ENCODE peak calls at places on chromosomes 11 and 22, in six cellular contexts. O is activated naive CD4-positive, alpha-beta T cell; D is ACHN; C is T1000; A is T-helper 17 cell; F is Calu3. V is an unnamed sample.

GRCh38 chr22:26671317-26672059 is 14.1 kb downstream of the MIAT start:
- DNase-seq in O (peak; percentile 50), D (peak; percentile 50), C (no peak), A (peak; percentile 60), F (peak; percentile 27), V (peak; percentile 50)

GRCh38 chr22:41642711-41643110 is 21.6 kb downstream of the XRCC6 start:
- DNase-seq in O (no peak), D (no peak), C (no peak), A (no peak), F (no peak), V (no peak)

GRCh38 chr11:12897867-12898266 is 111.2 kb upstream of the RASSF10 start:
- DNase-seq in O (no peak), D (no peak), C (no peak), A (no peak), F (no peak), V (no peak)

GRCh38 chr11:114609429-114609828 is 13.8 kb upstream of the NXPE4 start:
- DNase-seq in O (no peak), D (no peak), C (no peak), A (no peak), F (no peak), V (no peak)

GRCh38 chr11:21472256-21472655 is 720.6 kb upstream of the ANO5 start:
- DNase-seq in O (no peak), D (peak; percentile 29), C (no peak), A (no peak), F (no peak), V (no peak)

GRCh38 chr11:128434411-128434810 is 152.9 kb downstream of the ETS1 start:
- DNase-seq in O (no peak), D (no peak), C (no peak), A (no peak), F (no peak), V (no peak)

GRCh38 chr22:47587361-47587760 is 824.9 kb downstream of the TBC1D22A start:
- DNase-seq in O (no peak), D (no peak), C (no peak), A (no peak), F (no peak), V (no peak)

GRCh38 chr11:129785383-129786111 is 30.1 kb upstream of the TMEM45B start:
- DNase-seq in O (no peak), D (peak; percentile 8), C (no peak), A (no peak), F (no peak), V (peak; percentile 35)

GRCh38 chr11:86360775-86361395 is 13.8 kb upstream of the CCDC81 start:
- DNase-seq in O (no peak), D (peak; percentile 42), C (no peak), A (no peak), F (no peak), V (peak; percentile 6)

GRCh38 chr22:23137905-23138520 is 3.8 kb downstream of the RSPH14 start:
- DNase-seq in O (no peak), D (no peak), C (no peak), A (no peak), F (no peak), V (peak; percentile 32)

GRCh38 chr11:113574586-113574985 is 99.4 kb upstream of the DRD2 start:
- DNase-seq in O (no peak), D (no peak), C (no peak), A (no peak), F (no peak), V (no peak)

GRCh38 chr11:34213366-34213765 is 107.9 kb downstream of the NAT10 start:
- DNase-seq in O (no peak), D (peak; percentile 16), C (peak; percentile 13), A (no peak), F (no peak), V (no peak)

GRCh38 chr11:12846766-12847615 is 162.1 kb upstream of the RASSF10 start:
- DNase-seq in O (no peak), D (no peak), C (no peak), A (no peak), F (no peak), V (no peak)

GRCh38 chr11:22792497-22792896 is 37.1 kb downstream of the SVIP start:
- DNase-seq in O (no peak), D (no peak), C (peak; percentile 8), A (no peak), F (peak; percentile 70), V (peak; percentile 8)

GRCh38 chr11:65442952-65443351 is 20.4 kb downstream of the NEAT1 start:
- DNase-seq in O (no peak), D (no peak), C (no peak), A (no peak), F (no peak), V (peak; percentile 14)

GRCh38 chr22:44409691-44410316 is 88.2 kb downstream of the RTL6 start:
- DNase-seq in O (no peak), D (no peak), C (no peak), A (no peak), F (no peak), V (no peak)

GRCh38 chr22:28930357-28931007 is 47.1 kb downstream of the ZNRF3 start:
- DNase-seq in O (no peak), D (peak; percentile 92), C (no peak), A (no peak), F (no peak), V (peak; percentile 52)

GRCh38 chr11:704189-704798 is 1.7 kb upstream of the EPS8L2 start:
- DNase-seq in O (no peak), D (no peak), C (no peak), A (no peak), F (no peak), V (no peak)

GRCh38 chr22:31093956-31094622 is 13.0 kb downstream of the SMTN start:
- DNase-seq in O (no peak), D (no peak), C (no peak), A (no peak), F (no peak), V (no peak)

GRCh38 chr22:31230871-31231621 is 18.9 kb downstream of the LIMK2 start:
- DNase-seq in O (peak; percentile 20), D (peak; percentile 41), C (no peak), A (peak; percentile 32), F (peak; percentile 41), V (peak; percentile 80)

GRCh38 chr11:62954478-62954877 is 30.3 kb downstream of the SLC22A6 start:
- DNase-seq in O (no peak), D (no peak), C (no peak), A (no peak), F (no peak), V (no peak)

GRCh38 chr11:65132988-65133700 is 1.2 kb downstream of the SYVN1 start:
- DNase-seq in O (peak; percentile 13), D (no peak), C (no peak), A (peak; percentile 40), F (peak; percentile 85), V (peak; percentile 90)

GRCh38 chr11:11297578-11297977 is 55.5 kb downstream of the CSNK2A3 start:
- DNase-seq in O (no peak), D (no peak), C (no peak), A (no peak), F (no peak), V (no peak)

GRCh38 chr11:48109046-48109666 is 107.5 kb upstream of the OR4B1 start:
- DNase-seq in O (no peak), D (peak; percentile 62), C (no peak), A (no peak), F (no peak), V (peak; percentile 61)

GRCh38 chr11:6812391-6813005 is 13.0 kb upstream of the OR6A2 start:
- DNase-seq in O (no peak), D (peak; percentile 43), C (no peak), A (no peak), F (peak; percentile 29), V (peak; percentile 32)

GRCh38 chr11:94504689-94505293 is 7.5 kb upstream of the C11orf97 start:
- DNase-seq in O (no peak), D (peak; percentile 54), C (no peak), A (no peak), F (no peak), V (peak; percentile 51)

GRCh38 chr11:35154960-35155359 is 16.0 kb downstream of the CD44 start:
- DNase-seq in O (no peak), D (no peak), C (no peak), A (no peak), F (no peak), V (no peak)

GRCh38 chr11:95704865-95705264 is 84.7 kb downstream of the FAM76B start:
- DNase-seq in O (no peak), D (no peak), C (no peak), A (no peak), F (no peak), V (no peak)

GRCh38 chr11:94762208-94762607 is 5.9 kb upstream of the AMOTL1 start:
- DNase-seq in O (no peak), D (peak; percentile 33), C (no peak), A (no peak), F (peak; percentile 49), V (no peak)

GRCh38 chr11:12704049-12704448 is 29.8 kb downstream of the TEAD1 start:
- DNase-seq in O (no peak), D (no peak), C (no peak), A (no peak), F (no peak), V (no peak)

GRCh38 chr11:65478411-65479183 is 20.2 kb upstream of the MALAT1 start:
- DNase-seq in O (no peak), D (peak; percentile 19), C (no peak), A (no peak), F (no peak), V (no peak)

GRCh38 chr11:47234669-47235075 is 13.9 kb downstream of the ACP2 start:
- DNase-seq in O (peak; percentile 17), D (no peak), C (no peak), A (peak; percentile 66), F (no peak), V (peak; percentile 65)

GRCh38 chr11:71096751-71097388 is 155.5 kb downstream of the SHANK2 start:
- DNase-seq in O (no peak), D (peak; percentile 55), C (no peak), A (no peak), F (no peak), V (no peak)

V was measured in small intestine.